ENCODE peak calls at places on chromosome 6, in nine cellular contexts. One of them, this sample, is unnamed.

GRCh38 chr6:53834134-53834533 is 39.3 kb downstream of the LRRC1 start:
- DNase-seq in choroid plexus epithelial cell: no peak
- DNase-seq in MM.1S: no peak
- DNase-seq in colonic mucosa: no peak
- DNase-seq in brain microvascular endothelial cell: no peak
- DNase-seq in neural progenitor cell: no peak
- DNase-seq in endothelial cell of umbilical vein: no peak
- DNase-seq in neural crest cell: no peak
- DNase-seq in GM13977: no peak
- DNase-seq in this sample: no peak

GRCh38 chr6:79632580-79632979 is 1.5 kb downstream of the SH3BGRL2 start:
- DNase-seq in neural progenitor cell: no peak
- DNase-seq in colonic mucosa: no peak
- DNase-seq in MM.1S: no peak
- DNase-seq in GM13977: peak
- DNase-seq in neural crest cell: no peak
- DNase-seq in choroid plexus epithelial cell: no peak
- DNase-seq in endothelial cell of umbilical vein: no peak
- DNase-seq in brain microvascular endothelial cell: no peak
- DNase-seq in this sample: no peak

GRCh38 chr6:166351715-166352285 is 9.5 kb upstream of the SFT2D1 start:
- DNase-seq in GM13977: peak
- DNase-seq in MM.1S: peak
- DNase-seq in colonic mucosa: peak
- DNase-seq in neural crest cell: no peak
- DNase-seq in endothelial cell of umbilical vein: no peak
- DNase-seq in choroid plexus epithelial cell: peak
- DNase-seq in brain microvascular endothelial cell: no peak
- DNase-seq in neural progenitor cell: peak
- DNase-seq in this sample: peak

GRCh38 chr6:87832025-87832825 is 130.2 kb upstream of the AKIRIN2 start:
- DNase-seq in endothelial cell of umbilical vein: peak
- DNase-seq in choroid plexus epithelial cell: peak
- DNase-seq in neural progenitor cell: no peak
- DNase-seq in colonic mucosa: no peak
- DNase-seq in GM13977: peak
- DNase-seq in brain microvascular endothelial cell: no peak
- DNase-seq in neural crest cell: no peak
- DNase-seq in MM.1S: peak
- DNase-seq in this sample: no peak

GRCh38 chr6:44237813-44238433 is 9.0 kb upstream of the HSP90AB1 start:
- DNase-seq in neural crest cell: peak
- DNase-seq in GM13977: peak
- DNase-seq in colonic mucosa: peak
- DNase-seq in choroid plexus epithelial cell: peak
- DNase-seq in neural progenitor cell: peak
- DNase-seq in MM.1S: peak
- DNase-seq in endothelial cell of umbilical vein: peak
- DNase-seq in brain microvascular endothelial cell: peak
- DNase-seq in this sample: peak

GRCh38 chr6:129895692-129896091 is 34.6 kb upstream of the TMEM244 start:
- DNase-seq in MM.1S: no peak
- DNase-seq in brain microvascular endothelial cell: no peak
- DNase-seq in colonic mucosa: no peak
- DNase-seq in neural progenitor cell: no peak
- DNase-seq in neural crest cell: no peak
- DNase-seq in endothelial cell of umbilical vein: no peak
- DNase-seq in GM13977: no peak
- DNase-seq in choroid plexus epithelial cell: peak
- DNase-seq in this sample: no peak

GRCh38 chr6:5707646-5708045 is 299.1 kb downstream of the NRN1 start:
- DNase-seq in MM.1S: no peak
- DNase-seq in GM13977: no peak
- DNase-seq in neural crest cell: no peak
- DNase-seq in endothelial cell of umbilical vein: no peak
- DNase-seq in colonic mucosa: peak
- DNase-seq in neural progenitor cell: no peak
- DNase-seq in brain microvascular endothelial cell: no peak
- DNase-seq in choroid plexus epithelial cell: no peak
- DNase-seq in this sample: no peak

GRCh38 chr6:114344971-114345274 is 2.1 kb upstream of the HS3ST5 start:
- DNase-seq in endothelial cell of umbilical vein: no peak
- DNase-seq in MM.1S: no peak
- DNase-seq in colonic mucosa: no peak
- DNase-seq in brain microvascular endothelial cell: no peak
- DNase-seq in neural progenitor cell: no peak
- DNase-seq in neural crest cell: no peak
- DNase-seq in GM13977: no peak
- DNase-seq in choroid plexus epithelial cell: no peak
- DNase-seq in this sample: no peak

GRCh38 chr6:131062245-131063027 is 609 bp downstream of the EPB41L2 start:
- DNase-seq in neural crest cell: no peak
- DNase-seq in choroid plexus epithelial cell: no peak
- DNase-seq in MM.1S: peak
- DNase-seq in neural progenitor cell: peak
- DNase-seq in endothelial cell of umbilical vein: peak
- DNase-seq in GM13977: peak
- DNase-seq in brain microvascular endothelial cell: no peak
- DNase-seq in colonic mucosa: peak
- DNase-seq in this sample: no peak

GRCh38 chr6:5653801-5654200 is 352.9 kb downstream of the NRN1 start:
- DNase-seq in brain microvascular endothelial cell: no peak
- DNase-seq in MM.1S: no peak
- DNase-seq in endothelial cell of umbilical vein: no peak
- DNase-seq in colonic mucosa: no peak
- DNase-seq in choroid plexus epithelial cell: no peak
- DNase-seq in neural progenitor cell: no peak
- DNase-seq in neural crest cell: no peak
- DNase-seq in GM13977: no peak
- DNase-seq in this sample: no peak

GRCh38 chr6:169236545-169236944 is 17.1 kb downstream of the THBS2 start:
- DNase-seq in brain microvascular endothelial cell: no peak
- DNase-seq in MM.1S: no peak
- DNase-seq in GM13977: no peak
- DNase-seq in endothelial cell of umbilical vein: no peak
- DNase-seq in choroid plexus epithelial cell: no peak
- DNase-seq in colonic mucosa: no peak
- DNase-seq in neural crest cell: no peak
- DNase-seq in neural progenitor cell: no peak
- DNase-seq in this sample: no peak

GRCh38 chr6:112214749-112215269 is 39.6 kb downstream of the LAMA4 start:
- DNase-seq in brain microvascular endothelial cell: no peak
- DNase-seq in endothelial cell of umbilical vein: peak
- DNase-seq in neural crest cell: no peak
- DNase-seq in choroid plexus epithelial cell: peak
- DNase-seq in neural progenitor cell: no peak
- DNase-seq in GM13977: no peak
- DNase-seq in colonic mucosa: no peak
- DNase-seq in MM.1S: no peak
- DNase-seq in this sample: no peak

GRCh38 chr6:80535914-80536565 is 429.6 kb downstream of the BCKDHB start:
- DNase-seq in neural crest cell: no peak
- DNase-seq in endothelial cell of umbilical vein: no peak
- DNase-seq in brain microvascular endothelial cell: no peak
- DNase-seq in MM.1S: no peak
- DNase-seq in neural progenitor cell: no peak
- DNase-seq in choroid plexus epithelial cell: peak
- DNase-seq in colonic mucosa: no peak
- DNase-seq in GM13977: no peak
- DNase-seq in this sample: no peak

GRCh38 chr6:166515072-166515810 is 71.2 kb downstream of the RAMACL start:
- DNase-seq in GM13977: no peak
- DNase-seq in neural crest cell: no peak
- DNase-seq in MM.1S: no peak
- DNase-seq in colonic mucosa: no peak
- DNase-seq in choroid plexus epithelial cell: peak
- DNase-seq in endothelial cell of umbilical vein: peak
- DNase-seq in brain microvascular endothelial cell: peak
- DNase-seq in neural progenitor cell: no peak
- DNase-seq in this sample: peak

GRCh38 chr6:39753745-39754084 is 28.5 kb upstream of the KIF6 start:
- DNase-seq in neural crest cell: no peak
- DNase-seq in MM.1S: no peak
- DNase-seq in choroid plexus epithelial cell: no peak
- DNase-seq in neural progenitor cell: no peak
- DNase-seq in GM13977: no peak
- DNase-seq in brain microvascular endothelial cell: no peak
- DNase-seq in endothelial cell of umbilical vein: no peak
- DNase-seq in colonic mucosa: no peak
- DNase-seq in this sample: no peak

GRCh38 chr6:147382945-147383554 is 125.4 kb upstream of the SAMD5 start:
- DNase-seq in choroid plexus epithelial cell: peak
- DNase-seq in MM.1S: peak
- DNase-seq in endothelial cell of umbilical vein: peak
- DNase-seq in neural progenitor cell: peak
- DNase-seq in colonic mucosa: no peak
- DNase-seq in brain microvascular endothelial cell: peak
- DNase-seq in GM13977: no peak
- DNase-seq in neural crest cell: no peak
- DNase-seq in this sample: no peak

GRCh38 chr6:47484616-47485015 is 7.0 kb downstream of the CD2AP start:
- DNase-seq in neural crest cell: no peak
- DNase-seq in GM13977: no peak
- DNase-seq in endothelial cell of umbilical vein: no peak
- DNase-seq in MM.1S: no peak
- DNase-seq in colonic mucosa: no peak
- DNase-seq in brain microvascular endothelial cell: peak
- DNase-seq in choroid plexus epithelial cell: peak
- DNase-seq in neural progenitor cell: no peak
- DNase-seq in this sample: no peak

GRCh38 chr6:72826744-72827438 is 205.0 kb downstream of the KCNQ5 start:
- DNase-seq in MM.1S: no peak
- DNase-seq in neural progenitor cell: no peak
- DNase-seq in endothelial cell of umbilical vein: no peak
- DNase-seq in GM13977: no peak
- DNase-seq in colonic mucosa: no peak
- DNase-seq in neural crest cell: no peak
- DNase-seq in choroid plexus epithelial cell: peak
- DNase-seq in brain microvascular endothelial cell: peak
- DNase-seq in this sample: no peak

GRCh38 chr6:115969207-115969929 is 91.3 kb downstream of the FRK start:
- DNase-seq in neural progenitor cell: peak
- DNase-seq in GM13977: no peak
- DNase-seq in neural crest cell: no peak
- DNase-seq in MM.1S: no peak
- DNase-seq in choroid plexus epithelial cell: peak
- DNase-seq in colonic mucosa: no peak
- DNase-seq in brain microvascular endothelial cell: peak
- DNase-seq in endothelial cell of umbilical vein: no peak
- DNase-seq in this sample: peak

DNA sequence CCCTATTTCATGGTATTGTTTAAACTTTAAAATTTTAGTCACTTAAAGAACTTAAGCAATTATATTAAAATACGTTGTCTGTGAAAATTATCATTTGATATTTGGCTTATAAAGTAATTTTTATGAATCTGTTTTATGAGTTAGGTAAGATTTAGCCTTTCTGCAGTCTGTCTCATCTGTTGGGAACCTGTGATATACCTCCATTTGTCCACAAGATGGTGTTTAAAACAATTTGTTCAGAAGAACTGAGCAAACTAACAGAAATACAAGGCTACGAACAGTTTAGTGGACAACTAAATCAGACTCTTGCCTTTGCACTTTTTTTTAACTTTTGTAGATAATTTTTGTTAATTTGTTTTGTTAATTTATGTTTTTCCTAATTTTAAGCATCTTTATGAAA is 92.4 kb downstream of the COL9A1 start:
- DNase-seq in GM13977: peak
- DNase-seq in brain microvascular endothelial cell: no peak
- DNase-seq in choroid plexus epithelial cell: peak
- DNase-seq in colonic mucosa: no peak
- DNase-seq in neural crest cell: no peak
- DNase-seq in endothelial cell of umbilical vein: no peak
- DNase-seq in neural progenitor cell: no peak
- DNase-seq in MM.1S: no peak
- DNase-seq in this sample: no peak
- TF ChIP-seq CTCF in GM13977: peak
- TF ChIP-seq CTCF in brain microvascular endothelial cell: peak
- TF ChIP-seq CTCF in choroid plexus epithelial cell: peak
- TF ChIP-seq CTCF in colonic mucosa: peak
- TF ChIP-seq CTCF in neural crest cell: peak
- TF ChIP-seq CTCF in endothelial cell of umbilical vein: no peak
- TF ChIP-seq CTCF in neural progenitor cell: peak
- TF ChIP-seq CTCF in MM.1S: no peak
- TF ChIP-seq CTCF in this sample: peak

GRCh38 chr6:127121637-127121960 is 3.1 kb downstream of the RSPO3 start:
- DNase-seq in endothelial cell of umbilical vein: no peak
- DNase-seq in neural crest cell: no peak
- DNase-seq in GM13977: no peak
- DNase-seq in neural progenitor cell: no peak
- DNase-seq in choroid plexus epithelial cell: no peak
- DNase-seq in colonic mucosa: no peak
- DNase-seq in MM.1S: no peak
- DNase-seq in brain microvascular endothelial cell: no peak
- DNase-seq in this sample: no peak
- TF ChIP-seq CTCF in endothelial cell of umbilical vein: no peak
- TF ChIP-seq CTCF in neural crest cell: peak
- TF ChIP-seq CTCF in GM13977: no peak
- TF ChIP-seq CTCF in neural progenitor cell: no peak
- TF ChIP-seq CTCF in choroid plexus epithelial cell: no peak
- TF ChIP-seq CTCF in colonic mucosa: no peak
- TF ChIP-seq CTCF in MM.1S: no peak
- TF ChIP-seq CTCF in brain microvascular endothelial cell: no peak
- TF ChIP-seq CTCF in this sample: no peak

GRCh38 chr6:100228437-100229424 is 234.7 kb upstream of the MCHR2 start:
- DNase-seq in endothelial cell of umbilical vein: peak
- DNase-seq in MM.1S: peak
- DNase-seq in colonic mucosa: peak
- DNase-seq in neural progenitor cell: peak
- DNase-seq in brain microvascular endothelial cell: peak
- DNase-seq in neural crest cell: peak
- DNase-seq in choroid plexus epithelial cell: peak
- DNase-seq in GM13977: peak
- DNase-seq in this sample: peak
- TF ChIP-seq CTCF in endothelial cell of umbilical vein: no peak
- TF ChIP-seq CTCF in MM.1S: peak
- TF ChIP-seq CTCF in colonic mucosa: no peak
- TF ChIP-seq CTCF in neural progenitor cell: peak
- TF ChIP-seq CTCF in brain microvascular endothelial cell: peak
- TF ChIP-seq CTCF in neural crest cell: peak
- TF ChIP-seq CTCF in choroid plexus epithelial cell: peak
- TF ChIP-seq CTCF in GM13977: no peak
- TF ChIP-seq CTCF in this sample: no peak

DNA sequence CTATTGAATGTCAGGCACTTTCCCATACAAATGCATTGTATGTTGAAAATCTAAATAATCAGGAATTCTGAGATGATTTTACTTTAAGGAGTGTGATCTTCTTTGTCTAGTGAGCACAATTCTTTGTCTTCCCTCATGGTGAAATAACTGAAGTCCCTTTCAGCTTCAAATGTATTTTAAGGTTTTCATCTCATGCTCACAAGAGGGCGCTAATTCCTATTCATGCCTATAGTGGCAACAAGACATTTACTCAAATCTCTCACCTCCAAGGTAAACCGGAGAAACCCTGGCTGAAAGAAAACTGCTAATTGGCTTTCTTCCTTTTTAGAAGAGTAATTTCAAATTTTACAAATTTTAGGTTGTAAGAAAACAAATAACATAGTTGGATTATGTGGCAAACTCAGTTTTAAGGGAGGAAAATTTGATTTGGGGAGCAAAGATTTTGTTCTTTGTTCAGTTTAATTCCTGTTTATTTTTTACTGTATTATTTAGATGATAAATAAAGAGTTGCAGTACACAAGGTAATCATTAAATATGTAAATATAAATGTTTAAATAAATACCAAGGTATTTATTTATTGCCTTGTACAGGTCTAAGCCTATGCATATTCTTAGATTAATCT is 69.1 kb downstream of the SLC35F1 start:
- DNase-seq in colonic mucosa: peak
- DNase-seq in neural progenitor cell: peak
- DNase-seq in choroid plexus epithelial cell: peak
- DNase-seq in neural crest cell: peak
- DNase-seq in GM13977: peak
- DNase-seq in endothelial cell of umbilical vein: peak
- DNase-seq in brain microvascular endothelial cell: peak
- DNase-seq in MM.1S: peak
- DNase-seq in this sample: peak
- TF ChIP-seq CTCF in colonic mucosa: peak
- TF ChIP-seq CTCF in neural progenitor cell: peak
- TF ChIP-seq CTCF in choroid plexus epithelial cell: peak
- TF ChIP-seq CTCF in neural crest cell: peak
- TF ChIP-seq CTCF in GM13977: peak
- TF ChIP-seq CTCF in endothelial cell of umbilical vein: peak
- TF ChIP-seq CTCF in brain microvascular endothelial cell: peak
- TF ChIP-seq CTCF in MM.1S: peak
- TF ChIP-seq CTCF in this sample: peak

This sample was measured in Calu3.